ENCODE peak calls at places on chromosomes 1 and 21, in nine cellular contexts. C is GM23338, H is MM.1S, E is stomach, I is cardiac muscle cell, S is heart left ventricle, T is right lobe of liver, X is thoracic aorta, B is HAP-1. K is an unnamed sample. For H3K27me3, the result is how much of the 10 kb centered on the place peaks cover.

GRCh38 chr1:66271904-66272254 is 262.1 kb upstream of the SGIP1 start:
- DNase-seq in C (no peak), H (no peak), E (no peak), I (peak), S (peak), T (peak), X (no peak), B (no peak), K (peak)

GRCh38 chr1:172699111-172699510 is 40.2 kb downstream of the FASLG start:
- DNase-seq in C (no peak), H (peak), E (no peak), I (peak), S (no peak), T (no peak), X (no peak), B (no peak), K (peak)

GRCh38 chr1:193185861-193186714 is at the start of gene B3GALT2:
- DNase-seq in C (no peak), H (no peak), E (no peak), I (peak), S (peak), T (no peak), X (no peak), B (peak), K (no peak)

GRCh38 chr1:248243204-248243603 is 12.0 kb downstream of the OR2M4 start:
- DNase-seq in C (peak), H (peak), E (no peak), I (peak), S (no peak), T (no peak), X (no peak), B (peak), K (peak)

GRCh38 chr21:41706678-41707077 is 60.2 kb downstream of the RIPK4 start:
- DNase-seq in C (no peak), H (no peak), E (no peak), I (peak), S (no peak), T (no peak), X (no peak), B (no peak), K (no peak)

GRCh38 chr1:25918615-25919014 is 12.4 kb upstream of the STMN1 start:
- DNase-seq in C (peak), H (no peak), E (no peak), I (no peak), S (no peak), T (no peak), X (no peak), B (no peak), K (no peak)

GRCh38 chr1:226938903-226939438 is 1.1 kb upstream of the COQ8A start:
- DNase-seq in C (no peak), H (peak), E (no peak), I (peak), S (no peak), T (no peak), X (no peak), B (peak), K (no peak)

GRCh38 chr1:192485692-192486436 is 89.7 kb upstream of the RGS1 start:
- DNase-seq in C (no peak), H (no peak), E (peak), I (peak), S (peak), T (peak), X (peak), B (no peak), K (no peak)

DNA sequence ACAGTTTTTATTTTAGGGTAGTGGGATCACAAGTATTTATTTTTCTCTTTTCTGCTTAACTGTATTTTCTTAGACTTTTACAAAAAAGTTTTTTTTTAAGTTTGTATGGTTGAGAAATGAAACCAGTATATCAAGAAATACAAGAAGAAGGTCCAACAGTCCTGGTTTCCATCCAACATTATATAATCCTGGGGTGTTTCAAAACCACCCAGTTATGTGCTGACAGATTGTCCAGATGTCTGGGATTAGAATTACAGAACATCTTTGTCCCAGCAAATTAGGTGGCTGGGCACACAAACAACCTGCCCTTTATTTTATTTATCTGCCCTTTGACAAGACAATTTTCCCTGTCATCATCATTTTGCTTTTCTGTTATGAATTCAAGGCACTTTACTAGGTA is 622.1 kb downstream of the PLPP3 start:
- DNase-seq in C (no peak), H (no peak), E (no peak), I (peak), S (no peak), T (no peak), X (no peak), B (no peak), K (no peak)
- H3K27me3 ChIP-seq in C (under half), H (under half), E (under half), I (under half), S (under half), T (under half), X (under half), B (under half), K (under half)

GRCh38 chr1:34178072-34178471 is 1.4 kb downstream of the C1orf94 start:
- DNase-seq in C (peak), H (no peak), E (no peak), I (no peak), S (no peak), T (no peak), X (no peak), B (no peak), K (no peak)
- H3K27me3 ChIP-seq in C (under half), H (under half), E (under half), I (under half), S (under half), T (under half), X (under half), B (under half), K (under half)

GRCh38 chr1:46546210-46546609 is 5.2 kb downstream of the KNCN start:
- DNase-seq in C (no peak), H (no peak), E (no peak), I (no peak), S (no peak), T (no peak), X (no peak), B (no peak), K (peak)

GRCh38 chr1:46543382-46543760 is 8.1 kb downstream of the KNCN start:
- DNase-seq in C (peak), H (no peak), E (no peak), I (no peak), S (no peak), T (no peak), X (no peak), B (no peak), K (peak)

GRCh38 chr1:46545784-46546183 is 5.7 kb downstream of the KNCN start:
- DNase-seq in C (no peak), H (no peak), E (no peak), I (no peak), S (no peak), T (no peak), X (no peak), B (no peak), K (no peak)

GRCh38 chr1:46544561-46545240 is 6.7 kb downstream of the KNCN start:
- DNase-seq in C (peak), H (no peak), E (no peak), I (no peak), S (no peak), T (no peak), X (no peak), B (no peak), K (peak)

DNA sequence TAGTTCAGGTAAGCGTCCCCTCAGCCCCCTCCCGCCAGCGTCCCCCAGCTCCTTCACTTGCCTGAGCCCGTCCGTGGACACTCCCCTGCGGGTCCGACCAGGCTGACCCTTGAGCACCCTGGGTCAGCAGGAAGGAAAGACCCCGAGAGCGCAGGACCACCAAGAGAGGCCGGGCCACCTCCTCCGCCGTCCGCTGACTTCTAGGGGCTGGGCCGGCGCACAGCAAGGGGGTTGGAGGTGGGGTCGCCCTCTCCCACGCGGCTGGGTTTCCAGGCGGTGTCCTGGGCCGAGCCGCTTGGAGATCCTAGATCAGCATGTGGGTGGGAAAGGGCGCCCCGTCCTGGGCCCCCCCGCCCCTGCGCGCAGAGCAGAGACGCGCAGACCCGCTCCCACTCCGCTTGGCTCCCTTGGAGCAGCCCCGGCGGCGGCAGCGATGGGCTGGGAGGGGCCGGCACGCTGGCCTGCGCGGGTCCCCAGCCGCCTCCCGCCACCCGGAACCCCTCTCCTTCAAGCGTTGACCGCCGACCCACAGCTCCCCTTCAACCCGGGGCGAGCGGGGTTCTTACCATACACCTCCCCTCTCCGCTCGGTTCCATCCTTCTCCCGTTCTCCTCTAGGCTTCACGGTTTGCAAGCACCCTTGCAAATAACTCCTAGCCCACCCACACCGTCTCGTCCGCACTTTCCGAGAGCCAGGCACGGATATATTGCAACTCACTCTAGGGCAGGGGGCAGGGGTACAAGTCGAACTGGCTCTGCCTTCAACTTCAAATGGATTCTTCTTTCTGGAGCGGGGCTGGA is 7.5 kb downstream of the KNCN start:
- DNase-seq in C (peak), H (no peak), E (no peak), I (no peak), S (no peak), T (no peak), X (no peak), B (no peak), K (peak)
- H3K27me3 ChIP-seq in C (half or more), H (under half), E (under half), I (half or more), S (under half), T (under half), X (under half), B (under half), K (under half)

GRCh38 chr21:37231671-37232070 is 35.5 kb downstream of the VPS26C start:
- DNase-seq in C (no peak), H (no peak), E (no peak), I (no peak), S (no peak), T (no peak), X (no peak), B (no peak), K (no peak)

GRCh38 chr21:37231247-37231645 is 35.9 kb downstream of the VPS26C start:
- DNase-seq in C (no peak), H (no peak), E (no peak), I (no peak), S (no peak), T (no peak), X (no peak), B (no peak), K (no peak)

GRCh38 chr21:37228003-37228400 is 39.1 kb downstream of the VPS26C start:
- DNase-seq in C (no peak), H (no peak), E (no peak), I (no peak), S (no peak), T (no peak), X (no peak), B (no peak), K (no peak)

GRCh38 chr21:37232274-37233018 is 34.7 kb downstream of the VPS26C start:
- DNase-seq in C (no peak), H (peak), E (no peak), I (no peak), S (no peak), T (no peak), X (no peak), B (no peak), K (no peak)

GRCh38 chr21:37230632-37231246 is 36.4 kb downstream of the VPS26C start:
- DNase-seq in C (no peak), H (no peak), E (no peak), I (no peak), S (no peak), T (no peak), X (no peak), B (no peak), K (no peak)
- H3K27me3 ChIP-seq in C (under half), H (under half), E (under half), I (under half), S (under half), T (under half), X (under half), B (under half), K (under half)

GRCh38 chr1:3357526-3358297 is 96.8 kb upstream of the ARHGEF16 start:
- DNase-seq in C (no peak), H (no peak), E (no peak), I (no peak), S (no peak), T (no peak), X (no peak), B (no peak), K (no peak)

GRCh38 chr1:3355089-3355488 is 99.4 kb upstream of the ARHGEF16 start:
- DNase-seq in C (no peak), H (no peak), E (no peak), I (no peak), S (no peak), T (no peak), X (no peak), B (no peak), K (no peak)

GRCh38 chr1:3355894-3356826 is 98.3 kb upstream of the ARHGEF16 start:
- DNase-seq in C (no peak), H (no peak), E (no peak), I (no peak), S (no peak), T (no peak), X (no peak), B (no peak), K (no peak)

GRCh38 chr1:3359346-3360157 is 94.9 kb upstream of the ARHGEF16 start:
- DNase-seq in C (no peak), H (no peak), E (peak), I (no peak), S (no peak), T (no peak), X (no peak), B (no peak), K (no peak)

DNA sequence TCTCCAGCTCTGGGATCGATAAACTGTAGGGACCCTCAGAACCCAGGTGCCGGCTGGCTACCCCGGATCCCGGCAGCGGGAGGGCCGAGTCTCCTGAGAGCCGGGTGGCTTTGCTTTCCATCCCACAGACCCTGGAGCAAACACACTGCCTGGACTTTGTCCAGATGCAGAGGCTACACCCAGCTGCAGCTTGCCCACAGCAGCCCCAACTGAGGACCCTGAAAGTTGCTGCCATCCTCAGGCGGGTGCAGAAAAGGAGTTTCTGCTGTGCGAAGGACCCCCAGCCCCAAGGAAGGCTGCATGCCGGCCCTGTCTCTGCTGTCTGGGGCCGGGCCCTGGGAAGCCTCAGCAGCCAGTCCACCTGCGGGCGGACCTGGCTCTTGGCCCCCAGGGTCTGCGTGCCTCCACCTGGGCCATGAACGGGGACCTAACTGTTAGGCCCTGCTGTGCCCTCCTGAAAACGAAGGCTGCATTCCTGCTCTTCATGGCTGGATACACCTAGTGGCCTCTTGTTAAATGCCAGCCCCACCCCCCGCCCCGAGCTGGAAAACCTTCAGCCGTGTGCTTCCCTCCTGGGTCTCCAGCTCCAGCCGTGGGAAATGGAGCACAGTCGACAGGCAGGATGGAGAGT is 97.5 kb upstream of the ARHGEF16 start:
- DNase-seq in C (peak), H (no peak), E (no peak), I (no peak), S (no peak), T (no peak), X (no peak), B (no peak), K (no peak)
- H3K27me3 ChIP-seq in C (under half), H (half or more), E (under half), I (under half), S (under half), T (under half), X (under half), B (under half), K (under half)

DNA sequence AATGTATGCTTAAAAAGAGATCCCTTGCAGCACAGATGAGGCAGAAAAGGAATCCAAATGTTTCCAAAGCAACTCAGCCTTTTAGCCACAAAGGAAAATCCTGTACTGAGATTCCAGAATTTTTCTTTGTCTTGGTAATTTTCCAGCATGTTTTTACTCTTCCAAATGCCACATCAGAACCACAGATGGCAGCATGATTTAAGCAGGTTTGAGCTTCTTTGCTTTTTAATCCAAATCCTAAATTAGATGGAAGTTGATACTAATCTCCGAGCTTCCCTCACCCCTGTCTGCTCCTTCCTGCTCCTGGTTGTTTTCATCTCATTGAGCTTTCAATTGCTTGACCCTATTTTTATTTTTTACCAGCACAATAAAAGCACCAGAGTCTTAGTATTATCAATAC is 176.3 kb upstream of the PALMD start:
- DNase-seq in C (no peak), H (no peak), E (no peak), I (no peak), S (no peak), T (no peak), X (no peak), B (peak), K (no peak)
- H3K27me3 ChIP-seq in C (under half), H (under half), E (under half), I (under half), S (under half), T (under half), X (under half), B (under half), K (under half)